ENCODE peak calls at places on chromosome 6, in five cellular contexts. V is AG04450, P is fibroblast of pulmonary artery, N is left lung, Q is thyroid gland. L is an unnamed sample.
A peak's percentile ranks its signal among the peaks of the same experiment; 100 is the strongest.

GRCh38 chr6:971981-972640 is 279.2 kb upstream of the EXOC2 start:
- DNase-seq in V (no peak), P (no peak), N (no peak), Q (no peak), L (peak; percentile 5)

GRCh38 chr6:48671506-48671905 is 560.5 kb upstream of the PTCHD4 start:
- DNase-seq in V (no peak), P (peak; percentile 5), N (no peak), Q (no peak), L (no peak)

GRCh38 chr6:149071997-149072396 is 245.5 kb upstream of the TAB2 start:
- DNase-seq in V (no peak), P (no peak), N (no peak), Q (no peak), L (no peak)

GRCh38 chr6:116611020-116611419 is 5.3 kb upstream of the RSPH4A start:
- DNase-seq in V (no peak), P (no peak), N (no peak), Q (no peak), L (no peak)

GRCh38 chr6:74130641-74131040 is 434.6 kb downstream of the CD109 start:
- DNase-seq in V (no peak), P (no peak), N (no peak), Q (no peak), L (no peak)

GRCh38 chr6:11714798-11715285 is 63.8 kb downstream of the ADTRP start:
- DNase-seq in V (no peak), P (no peak), N (no peak), Q (no peak), L (no peak)

GRCh38 chr6:124055986-124056385 is 252.3 kb downstream of the NKAIN2 start:
- DNase-seq in V (no peak), P (no peak), N (no peak), Q (no peak), L (no peak)

GRCh38 chr6:167350322-167350721 is 25.4 kb downstream of the TTLL2 start:
- DNase-seq in V (no peak), P (no peak), N (no peak), Q (no peak), L (no peak)

GRCh38 chr6:112010328-112010727 is 43.6 kb upstream of the CCN6 start:
- DNase-seq in V (no peak), P (no peak), N (no peak), Q (no peak), L (no peak)
- TF ChIP-seq CTCF in V (no peak), P (no peak), N (no peak), Q (no peak), L (no peak)

GRCh38 chr6:151372164-151372563 is 19.2 kb downstream of the ZBTB2 start:
- DNase-seq in V (no peak), P (no peak), N (no peak), Q (no peak), L (no peak)
- H3K4me3 ChIP-seq in V (no peak overlapping the region), P (no peak overlapping the region), N (no peak overlapping the region), Q (no peak overlapping the region), L (no peak overlapping the region)

DNA sequence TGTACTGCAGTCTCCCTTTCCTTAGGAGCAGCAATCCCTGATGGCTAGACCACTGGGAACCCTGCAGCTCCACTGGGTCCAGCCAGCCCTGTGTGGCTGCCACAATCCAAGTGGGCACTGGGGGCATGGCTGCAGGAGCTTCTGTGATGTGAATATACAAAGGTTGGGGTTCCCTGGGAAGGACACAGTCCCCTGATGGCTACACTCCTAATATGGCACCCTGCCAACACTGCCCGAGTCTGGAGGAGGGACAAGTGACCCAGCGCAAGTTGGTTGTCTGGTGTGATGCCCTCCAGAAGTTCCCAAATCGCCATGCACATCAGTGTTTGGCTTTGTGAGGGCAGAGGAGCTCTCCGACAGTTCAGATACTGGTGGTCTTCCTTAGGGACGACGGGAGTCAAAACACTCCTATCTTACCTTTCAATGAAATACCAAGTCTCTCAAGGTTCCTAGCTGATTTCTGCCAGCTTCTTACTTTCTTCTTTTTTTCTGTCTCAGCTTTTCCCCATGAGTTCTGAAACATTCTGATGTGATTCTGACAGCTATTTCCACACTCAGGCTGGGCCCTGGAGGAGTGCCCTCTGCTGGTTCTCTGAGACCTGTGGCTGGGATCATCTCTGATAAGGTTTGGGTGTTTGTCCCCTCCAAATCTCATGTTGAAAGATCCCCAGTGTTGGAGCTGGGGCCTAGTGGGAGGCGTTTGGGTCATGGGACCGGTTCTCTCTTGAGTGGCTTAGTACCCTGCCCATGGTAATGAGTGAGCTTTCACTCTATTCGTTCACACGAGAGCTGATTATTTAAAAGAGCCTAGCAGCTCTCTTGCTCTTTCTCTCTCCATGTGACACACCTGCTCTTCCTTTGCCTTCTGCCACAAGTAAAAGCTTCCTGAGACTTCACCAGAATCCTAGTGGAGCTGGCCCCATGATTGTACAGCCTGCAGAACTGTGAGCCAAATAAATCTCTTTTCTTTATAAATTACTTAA is 15.5 kb upstream of the ZFP57 start:
- DNase-seq in V (no peak), P (peak; percentile 35), N (no peak), Q (no peak), L (no peak)
- TF ChIP-seq CTCF in V (peak; percentile 51), P (peak; percentile 70), N (peak; percentile 25), Q (no peak), L (peak; percentile 46)

GRCh38 chr6:18277181-18278006 is 13.1 kb upstream of the DEK start:
- DNase-seq in V (no peak), P (no peak), N (peak; percentile 77), Q (peak; percentile 71), L (no peak)
- H3K4me3 ChIP-seq in V (peak overlapping the region; percentile 60), P (peak overlapping the region; percentile 17), N (peak overlapping the region; percentile 15), Q (peak overlapping the region; percentile 47), L (peak overlapping the region; percentile 63)

GRCh38 chr6:91713911-91714310 is 1127.0 kb upstream of the MAP3K7 start:
- DNase-seq in V (no peak), P (no peak), N (no peak), Q (no peak), L (no peak)
- TF ChIP-seq CTCF in V (no peak), P (no peak), N (no peak), Q (no peak), L (no peak)

GRCh38 chr6:75608955-75609533 is 7.4 kb downstream of the SENP6 start:
- DNase-seq in V (no peak), P (no peak), N (no peak), Q (no peak), L (no peak)

GRCh38 chr6:75611011-75611701 is 9.5 kb downstream of the SENP6 start:
- DNase-seq in V (no peak), P (no peak), N (no peak), Q (no peak), L (no peak)

GRCh38 chr6:75609639-75610590 is 8.2 kb downstream of the SENP6 start:
- DNase-seq in V (peak; percentile 34), P (no peak), N (no peak), Q (no peak), L (no peak)

GRCh38 chr6:75605635-75606034 is 4.0 kb downstream of the SENP6 start:
- DNase-seq in V (no peak), P (no peak), N (no peak), Q (no peak), L (no peak)

GRCh38 chr6:75608304-75608703 is 6.6 kb downstream of the SENP6 start:
- DNase-seq in V (no peak), P (no peak), N (no peak), Q (no peak), L (no peak)
- H3K4me3 ChIP-seq in V (no peak overlapping the region), P (no peak overlapping the region), N (no peak overlapping the region), Q (no peak overlapping the region), L (no peak overlapping the region)